ENCODE peak calls at places on chromosomes 11 and 22, in ten cellular contexts. A, H, K, D, G, B, X, J, Q and V are unnamed samples.
A peak's percentile ranks its signal among the peaks of the same experiment; 100 is the strongest.

GRCh38 chr22:49903322-49904039 is 14.8 kb downstream of the ALG12 start:
- DNase-seq in G (no peak), K (no peak), H (no peak), X (no peak), J (no peak), A (no peak), D (peak; percentile 65), Q (no peak), B (no peak), V (no peak)

GRCh38 chr22:28817919-28818859 is 17.8 kb upstream of the XBP1 start:
- DNase-seq in J (no peak), A (no peak), H (peak; percentile 76), G (no peak), D (peak; percentile 49), B (no peak), X (no peak), K (no peak), Q (no peak), V (no peak)

GRCh38 chr11:111976614-111977140 is 39.5 kb downstream of the DIXDC1 start:
- DNase-seq in A (no peak), H (no peak), K (no peak), D (no peak), J (peak; percentile 23), X (no peak), Q (peak; percentile 35), G (no peak), B (peak; percentile 17), V (no peak)

GRCh38 chr11:76628408-76628947 is 42.1 kb downstream of the LRRC32 start:
- DNase-seq in Q (no peak), D (no peak), K (no peak), G (no peak), H (no peak), A (no peak), X (no peak), B (no peak), J (no peak), V (peak; percentile 62)

GRCh38 chr22:31491218-31491962 is 1.7 kb upstream of the EIF4ENIF1 start:
- DNase-seq in J (no peak), X (no peak), H (no peak), G (no peak), B (no peak), D (no peak), Q (no peak), A (no peak), K (no peak), V (no peak)

GRCh38 chr22:25095869-25096268 is 103.8 kb upstream of the CRYBB3 start:
- DNase-seq in X (no peak), G (no peak), J (no peak), Q (no peak), B (no peak), K (no peak), D (no peak), A (no peak), H (no peak), V (no peak)

GRCh38 chr22:21726650-21727049 is 8.9 kb downstream of the YPEL1 start:
- DNase-seq in X (no peak), A (no peak), G (no peak), D (no peak), B (peak; percentile 32), Q (peak; percentile 72), K (no peak), J (no peak), H (peak; percentile 55), V (no peak)

GRCh38 chr22:39292002-39292401 is 27.4 kb downstream of the RPL3 start:
- DNase-seq in X (no peak), G (no peak), K (no peak), A (no peak), D (no peak), H (no peak), Q (no peak), J (no peak), B (no peak), V (peak; percentile 90)

GRCh38 chr22:29072193-29072978 is 449 bp upstream of the KREMEN1 start:
- DNase-seq in G (no peak), D (peak; percentile 95), H (peak; percentile 70), X (peak; percentile 67), B (peak; percentile 67), K (peak; percentile 71), A (peak; percentile 90), Q (peak; percentile 99), J (peak; percentile 88), V (no peak)

GRCh38 chr11:76067099-76067498 is 139.2 kb downstream of the WNT11 start:
- DNase-seq in X (no peak), Q (no peak), D (no peak), K (no peak), G (no peak), H (no peak), A (no peak), B (no peak), J (no peak), V (no peak)

GRCh38 chr22:24905909-24906308 is 40.6 kb downstream of the LHFPL7 start:
- DNase-seq in J (no peak), G (no peak), Q (no peak), H (no peak), B (no peak), D (no peak), K (no peak), A (no peak), X (no peak), V (no peak)

GRCh38 chr11:3051435-3052108 is 5.7 kb downstream of the CARS1 start:
- DNase-seq in Q (no peak), K (no peak), X (no peak), G (no peak), J (no peak), A (no peak), D (peak; percentile 29), H (peak; percentile 38), B (peak; percentile 37), V (no peak)

GRCh38 chr11:99275521-99275920 is 254.8 kb downstream of the CNTN5 start:
- DNase-seq in B (no peak), H (no peak), Q (no peak), K (no peak), D (no peak), G (no peak), A (no peak), J (no peak), X (no peak), V (no peak)

GRCh38 chr11:15275141-15275540 is 160.4 kb downstream of the INSC start:
- DNase-seq in K (no peak), A (no peak), G (no peak), Q (no peak), D (no peak), B (no peak), H (no peak), X (no peak), J (no peak), V (no peak)

GRCh38 chr11:12091957-12092558 is 18.3 kb upstream of the MICAL2 start:
- DNase-seq in D (no peak), G (no peak), J (no peak), A (no peak), H (no peak), B (peak; percentile 67), Q (no peak), K (no peak), X (no peak), V (no peak)
- TF ChIP-seq CTCF in D (no peak), G (peak; percentile 17), J (peak; percentile 9), A (peak; percentile 38), H (no peak), B (peak; percentile 52), Q (no peak), K (no peak), X (no peak), V (peak; percentile 46)

DNA sequence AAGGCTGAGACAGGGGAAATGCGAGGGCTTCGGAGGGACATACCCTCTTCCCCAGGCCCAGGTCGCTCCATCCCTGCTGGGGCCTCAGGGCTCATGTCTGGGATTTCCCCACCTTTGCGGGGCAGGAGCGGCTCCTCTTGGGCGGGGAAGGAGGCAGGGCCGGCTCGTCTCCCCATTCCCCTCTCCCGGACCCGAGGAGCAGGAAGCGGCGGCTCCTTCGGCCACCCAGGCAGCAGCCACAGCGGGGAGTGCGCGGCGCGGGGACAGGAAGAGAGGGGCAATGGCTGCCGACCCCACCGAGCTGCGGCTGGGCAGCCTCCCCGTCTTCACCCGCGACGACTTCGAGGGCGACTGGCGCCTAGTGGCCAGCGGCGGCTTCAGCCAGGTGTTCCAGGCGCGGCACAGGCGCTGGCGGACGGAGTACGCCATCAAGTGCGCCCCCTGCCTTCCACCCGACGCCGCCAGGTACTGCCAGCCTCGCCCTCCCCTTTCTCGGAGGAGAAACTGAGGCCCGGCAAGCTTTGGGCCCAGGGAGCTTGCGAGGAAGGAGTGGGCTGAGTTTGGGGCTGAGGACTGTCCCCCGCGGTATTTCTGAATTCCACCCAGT is at the start of gene ANKK1:
- DNase-seq in D (peak; percentile 64), A (no peak), G (no peak), K (no peak), X (no peak), B (no peak), Q (peak; percentile 80), J (no peak), H (no peak), V (no peak)
- TF ChIP-seq CTCF in D (no peak), A (peak; percentile 25), G (no peak), K (no peak), X (no peak), B (peak; percentile 26), Q (no peak), J (no peak), H (no peak), V (peak; percentile 9)

DNA sequence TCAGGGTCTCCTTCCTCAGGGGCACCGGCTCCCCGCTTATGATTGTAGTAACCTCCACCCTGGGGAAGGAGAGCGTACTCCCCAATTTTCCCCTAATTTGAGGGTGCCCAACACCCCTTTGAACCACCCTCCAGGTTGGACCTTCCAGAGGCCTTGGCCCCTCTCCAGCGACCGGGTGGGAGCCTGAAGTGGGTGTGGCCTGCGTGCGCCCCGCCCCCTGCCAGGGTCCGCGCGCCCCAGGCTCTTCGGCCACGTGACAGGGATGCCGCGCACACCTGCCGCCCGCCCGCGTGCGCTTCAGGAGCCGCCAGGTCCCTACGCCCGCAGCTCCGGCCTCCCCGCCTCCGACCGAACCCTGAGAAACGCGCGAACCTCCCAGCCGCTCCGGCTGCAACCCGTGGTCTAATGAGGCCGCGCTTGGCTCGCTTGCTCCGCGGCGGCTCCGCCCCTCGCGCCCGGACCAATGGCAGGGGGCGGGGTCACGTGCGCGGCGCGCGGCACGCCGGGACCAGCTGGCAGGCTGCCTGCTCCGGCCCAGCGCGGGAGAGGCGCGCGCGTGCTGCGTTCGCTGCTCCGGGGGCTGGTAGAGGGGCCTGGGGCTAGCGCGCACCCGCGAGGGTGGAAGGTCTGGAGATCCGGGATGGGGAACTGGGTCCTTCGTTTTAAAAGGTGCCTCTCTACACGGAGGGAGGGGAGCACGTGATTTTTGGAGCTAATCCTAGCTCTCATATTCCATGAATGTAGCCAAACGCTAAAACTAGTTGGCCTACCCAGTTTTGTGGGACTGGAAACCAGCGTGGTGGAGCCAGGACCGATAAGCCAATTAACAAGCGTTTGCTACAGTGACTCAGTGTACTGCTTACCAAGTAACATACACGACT is at the start of gene FOXRED2:
- DNase-seq in Q (peak; percentile 90), H (peak; percentile 92), A (peak; percentile 90), J (peak; percentile 92), B (peak; percentile 85), G (peak; percentile 97), K (peak; percentile 84), X (peak; percentile 86), D (peak; percentile 96), V (peak; percentile 96)
- TF ChIP-seq CTCF in Q (no peak), H (no peak), A (no peak), J (no peak), B (no peak), G (no peak), K (peak; percentile 21), X (no peak), D (no peak), V (no peak)

DNA sequence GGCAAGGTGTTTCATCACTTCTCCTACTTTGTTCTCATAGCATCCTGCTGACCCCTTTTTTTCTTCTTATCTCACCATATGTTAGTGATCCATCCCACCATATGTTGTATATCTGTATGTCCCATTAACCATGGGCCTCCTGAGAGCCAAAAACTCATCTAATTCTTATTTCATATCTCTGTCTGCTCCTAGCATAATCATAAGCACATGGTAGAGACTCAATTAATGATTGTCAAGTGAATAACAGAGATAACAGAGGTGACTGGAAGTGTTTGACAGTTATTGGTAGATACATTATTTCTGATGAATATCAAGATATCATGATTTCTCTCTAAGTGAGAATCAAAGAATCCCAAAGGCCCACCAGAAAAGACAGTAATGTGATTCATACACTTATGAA is 138.1 kb upstream of the MPPED2 start:
- DNase-seq in A (no peak), K (no peak), X (no peak), J (no peak), G (no peak), Q (no peak), H (no peak), D (no peak), B (no peak), V (no peak)
- TF ChIP-seq CTCF in A (no peak), K (no peak), X (no peak), J (no peak), G (no peak), Q (no peak), H (no peak), D (no peak), B (no peak), V (no peak)